ENCODE peak calls at places on chromosomes 12 and 14, in six cellular contexts. G is pancreas, M is H9, R is BJ, U is upper lobe of right lung, C is B cell. S is an unnamed sample.

GRCh38 chr12:131634037-131634436 is 76.9 kb upstream of the SFSWAP start:
- DNase-seq in G (no peak), M (no peak), R (no peak), U (peak), C (no peak), S (no peak)

GRCh38 chr14:35353409-35354172 is 51.0 kb downstream of the NFKBIA start:
- DNase-seq in G (no peak), M (no peak), R (no peak), U (no peak), C (no peak), S (no peak)

GRCh38 chr12:63420206-63420644 is 248.1 kb downstream of the DPY19L2 start:
- DNase-seq in G (peak), M (peak), R (no peak), U (no peak), C (no peak), S (peak)

GRCh38 chr14:29953501-29953900 is 25.9 kb upstream of the PRKD1 start:
- DNase-seq in G (no peak), M (no peak), R (no peak), U (no peak), C (no peak), S (no peak)

GRCh38 chr12:124359671-124360581 is 65.0 kb downstream of the RFLNA start:
- DNase-seq in G (peak), M (no peak), R (no peak), U (peak), C (no peak), S (peak)

GRCh38 chr12:121697093-121697698 is 15.4 kb upstream of the TMEM120B start:
- DNase-seq in G (no peak), M (no peak), R (no peak), U (no peak), C (peak), S (no peak)

GRCh38 chr12:28604240-28604639 is 414.0 kb downstream of the CCDC91 start:
- DNase-seq in G (no peak), M (no peak), R (no peak), U (no peak), C (no peak), S (no peak)

GRCh38 chr12:126681676-126682075 is 1585.3 kb upstream of the TMEM132C start:
- DNase-seq in G (no peak), M (no peak), R (no peak), U (no peak), C (no peak), S (no peak)

GRCh38 chr12:85441740-85442139 is 161.7 kb downstream of the ALX1 start:
- DNase-seq in G (no peak), M (no peak), R (no peak), U (no peak), C (no peak), S (no peak)

GRCh38 chr12:64187370-64187769 is 34.7 kb downstream of the KICS2 start:
- DNase-seq in G (no peak), M (no peak), R (no peak), U (no peak), C (no peak), S (no peak)

GRCh38 chr12:15701721-15702156 is 87.4 kb downstream of the EPS8 start:
- DNase-seq in G (no peak), M (no peak), R (peak), U (no peak), C (no peak), S (no peak)

GRCh38 chr12:125111403-125111802 is 46.2 kb downstream of the AACS start:
- DNase-seq in G (no peak), M (no peak), R (no peak), U (no peak), C (no peak), S (no peak)

GRCh38 chr12:107992870-107993451 is 136.1 kb upstream of the WSCD2 start:
- DNase-seq in G (no peak), M (peak), R (no peak), U (no peak), C (no peak), S (no peak)

GRCh38 chr14:64800000-64800399 is 79.7 kb downstream of the SPTB start:
- DNase-seq in G (no peak), M (peak), R (no peak), U (no peak), C (no peak), S (peak)

GRCh38 chr12:65082411-65082810 is 38.7 kb downstream of the WIF1 start:
- DNase-seq in G (no peak), M (no peak), R (no peak), U (no peak), C (no peak), S (no peak)

GRCh38 chr14:104316121-104316722 is 177.8 kb downstream of the KIF26A start:
- DNase-seq in G (peak), M (no peak), R (no peak), U (no peak), C (peak), S (peak)

GRCh38 chr12:27523305-27523641 is 733 bp upstream of the PPFIBP1 start:
- DNase-seq in G (no peak), M (no peak), R (no peak), U (no peak), C (no peak), S (no peak)

GRCh38 chr14:26794731-26795130 is 196.9 kb upstream of the NOVA1 start:
- DNase-seq in G (no peak), M (no peak), R (no peak), U (no peak), C (no peak), S (no peak)

GRCh38 chr14:75982724-75983358 is 1.0 kb upstream of the TGFB3 start:
- DNase-seq in G (peak), M (no peak), R (no peak), U (peak), C (no peak), S (no peak)

GRCh38 chr14:94816113-94816512 is 46.2 kb upstream of the GSC start:
- DNase-seq in G (no peak), M (peak), R (no peak), U (no peak), C (no peak), S (no peak)

GRCh38 chr14:83827383-83827782 is 1702.6 kb upstream of the FLRT2 start:
- DNase-seq in G (no peak), M (no peak), R (no peak), U (no peak), C (no peak), S (no peak)

GRCh38 chr14:32453857-32454810 is 125.0 kb downstream of the AKAP6 start:
- DNase-seq in G (no peak), M (no peak), R (peak), U (no peak), C (no peak), S (no peak)

GRCh38 chr12:90390947-90391346 is 564.0 kb downstream of the CCER1 start:
- DNase-seq in G (no peak), M (no peak), R (no peak), U (no peak), C (no peak), S (no peak)

GRCh38 chr14:51716610-51717009 is 64.9 kb downstream of the FRMD6 start:
- DNase-seq in G (no peak), M (no peak), R (no peak), U (no peak), C (no peak), S (no peak)

GRCh38 chr12:106682594-106683234 is 91.8 kb upstream of the RIC8B start:
- DNase-seq in G (no peak), M (no peak), R (no peak), U (no peak), C (no peak), S (no peak)

GRCh38 chr12:113980537-113981337 is 14.6 kb upstream of the RBM19 start:
- DNase-seq in G (peak), M (peak), R (no peak), U (no peak), C (no peak), S (no peak)

GRCh38 chr14:69710378-69710777 is 56.6 kb upstream of the SRSF5 start:
- DNase-seq in G (no peak), M (no peak), R (no peak), U (no peak), C (no peak), S (no peak)

GRCh38 chr12:3972576-3972975 is 99.4 kb upstream of the PARP11 start:
- DNase-seq in G (no peak), M (peak), R (no peak), U (no peak), C (no peak), S (no peak)

GRCh38 chr12:62697893-62698292 is 231.3 kb downstream of the MON2 start:
- DNase-seq in G (no peak), M (no peak), R (no peak), U (no peak), C (no peak), S (no peak)

GRCh38 chr14:95040723-95041476 is 116.4 kb downstream of the DICER1 start:
- DNase-seq in G (no peak), M (peak), R (no peak), U (peak), C (no peak), S (peak)

GRCh38 chr12:7927470-7927869 is 8.5 kb downstream of the SLC2A3 start:
- DNase-seq in G (no peak), M (no peak), R (no peak), U (no peak), C (no peak), S (no peak)

GRCh38 chr12:12899530-12900380 is 8.4 kb downstream of the GPRC5A start:
- DNase-seq in G (no peak), M (no peak), R (peak), U (no peak), C (no peak), S (no peak)

GRCh38 chr12:71315328-71315960 is 124.2 kb upstream of the LGR5 start:
- DNase-seq in G (no peak), M (no peak), R (no peak), U (no peak), C (no peak), S (peak)

GRCh38 chr14:47039336-47039735 is 387.8 kb upstream of the RPL10L start:
- DNase-seq in G (no peak), M (no peak), R (no peak), U (no peak), C (no peak), S (no peak)

GRCh38 chr14:67881225-67881624 is 61.6 kb downstream of the RAD51B start:
- DNase-seq in G (no peak), M (no peak), R (no peak), U (no peak), C (no peak), S (no peak)

DNA sequence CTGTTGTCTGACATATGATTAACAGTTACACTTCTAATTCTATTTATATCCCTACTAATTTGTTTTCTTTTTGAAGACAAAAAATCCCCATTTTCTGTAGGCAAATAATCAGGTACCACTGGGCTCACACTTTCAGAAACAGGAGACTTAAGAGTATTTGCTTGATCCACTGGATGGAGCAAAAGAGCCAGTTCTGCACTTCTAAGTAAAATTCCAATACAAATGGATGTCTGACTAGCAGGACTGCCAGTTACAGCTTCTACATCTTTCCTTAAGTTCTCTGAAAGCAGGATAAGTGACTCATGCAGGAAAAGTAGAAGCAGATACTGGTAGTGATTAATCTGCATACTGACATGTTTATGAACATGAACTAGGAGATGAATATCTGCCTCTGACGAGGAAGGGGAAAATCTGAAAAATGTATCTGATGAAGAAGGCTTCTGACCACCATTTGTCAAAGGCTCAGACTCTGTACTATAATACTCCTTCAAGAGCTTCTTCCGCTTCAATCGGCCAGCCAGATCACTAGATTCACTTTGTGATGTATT is 73.8 kb upstream of the ANKS1B start:
- DNase-seq in G (no peak), M (no peak), R (peak), U (no peak), C (no peak), S (no peak)
- TF ChIP-seq CTCF in G (no peak), M (no peak), R (peak), U (no peak), C (no peak), S (no peak)

GRCh38 chr14:105397350-105397931 is 897 bp upstream of the TEX22 start:
- DNase-seq in G (peak), M (no peak), R (no peak), U (no peak), C (no peak), S (no peak)

GRCh38 chr14:105398726-105399440 is 545 bp downstream of the TEX22 start:
- DNase-seq in G (peak), M (peak), R (no peak), U (no peak), C (no peak), S (no peak)

GRCh38 chr14:105399441-105399775 is 1.1 kb downstream of the TEX22 start:
- DNase-seq in G (no peak), M (no peak), R (no peak), U (no peak), C (no peak), S (no peak)

GRCh38 chr14:105400016-105400415 is 1.7 kb downstream of the TEX22 start:
- DNase-seq in G (no peak), M (no peak), R (no peak), U (no peak), C (no peak), S (no peak)

DNA sequence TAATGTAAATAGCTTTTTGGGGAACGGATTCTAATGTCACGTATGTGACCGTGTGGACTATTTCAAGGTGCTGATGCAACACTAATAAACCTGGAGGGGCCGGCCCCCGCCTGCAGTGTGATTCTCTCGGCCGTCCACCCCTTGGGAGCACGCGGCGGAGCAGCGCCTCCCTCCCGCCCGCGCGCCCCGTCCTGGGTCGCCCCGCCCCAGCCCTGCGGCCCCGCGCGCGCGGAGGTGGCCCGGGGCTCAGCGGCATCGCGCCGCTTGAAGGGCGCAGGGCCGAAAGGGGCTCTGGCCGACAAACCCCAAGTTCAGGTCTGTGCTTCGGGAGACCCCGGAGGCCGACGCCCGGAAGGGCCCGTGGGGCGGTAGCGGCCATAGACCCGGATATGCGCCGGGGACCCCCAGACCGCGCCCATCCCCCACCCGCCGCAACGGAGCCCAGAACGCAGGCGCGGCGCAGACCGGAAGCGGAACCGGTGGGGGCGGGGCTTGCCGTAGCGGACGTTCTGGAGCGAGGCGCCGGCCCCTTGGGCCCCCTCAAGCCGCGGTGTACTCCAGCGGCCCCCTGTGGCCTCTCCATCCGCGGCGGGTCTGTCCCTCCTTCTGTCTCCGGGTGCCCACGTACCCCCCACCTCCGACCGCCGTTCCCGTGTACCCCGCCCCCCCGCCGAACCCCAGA is at the start of gene TEX22:
- DNase-seq in G (peak), M (peak), R (peak), U (peak), C (peak), S (peak)
- TF ChIP-seq CTCF in G (no peak), M (no peak), R (peak), U (peak), C (peak), S (no peak)

GRCh38 chr12:10365716-10366433 is 24.0 kb downstream of the KLRK1 start:
- DNase-seq in G (no peak), M (no peak), R (no peak), U (no peak), C (no peak), S (no peak)
- TF ChIP-seq CTCF in G (peak), M (peak), R (peak), U (peak), C (no peak), S (no peak)

GRCh38 chr14:100306506-100307214 is 416 bp upstream of the SLC25A29 start:
- DNase-seq in G (peak), M (peak), R (peak), U (peak), C (peak), S (peak)
- TF ChIP-seq CTCF in G (no peak), M (no peak), R (no peak), U (no peak), C (no peak), S (no peak)

GRCh38 chr14:38405851-38406630 is 150.1 kb upstream of the CLEC14A start:
- DNase-seq in G (no peak), M (peak), R (peak), U (no peak), C (no peak), S (no peak)
- TF ChIP-seq CTCF in G (no peak), M (peak), R (peak), U (no peak), C (no peak), S (no peak)

GRCh38 chr12:89356069-89356665 is 3.9 kb upstream of the DUSP6 start:
- DNase-seq in G (no peak), M (no peak), R (no peak), U (no peak), C (no peak), S (no peak)

GRCh38 chr12:89354630-89354931 is 2.3 kb upstream of the DUSP6 start:
- DNase-seq in G (no peak), M (no peak), R (no peak), U (no peak), C (no peak), S (no peak)

GRCh38 chr12:89357297-89357730 is 5.0 kb upstream of the DUSP6 start:
- DNase-seq in G (no peak), M (no peak), R (no peak), U (no peak), C (no peak), S (no peak)

GRCh38 chr12:89353823-89354629 is 1.7 kb upstream of the DUSP6 start:
- DNase-seq in G (peak), M (peak), R (no peak), U (peak), C (no peak), S (peak)

GRCh38 chr12:89355243-89356068 is 3.2 kb upstream of the DUSP6 start:
- DNase-seq in G (no peak), M (no peak), R (no peak), U (no peak), C (no peak), S (no peak)
- TF ChIP-seq CTCF in G (no peak), M (peak), R (peak), U (no peak), C (no peak), S (no peak)

DNA sequence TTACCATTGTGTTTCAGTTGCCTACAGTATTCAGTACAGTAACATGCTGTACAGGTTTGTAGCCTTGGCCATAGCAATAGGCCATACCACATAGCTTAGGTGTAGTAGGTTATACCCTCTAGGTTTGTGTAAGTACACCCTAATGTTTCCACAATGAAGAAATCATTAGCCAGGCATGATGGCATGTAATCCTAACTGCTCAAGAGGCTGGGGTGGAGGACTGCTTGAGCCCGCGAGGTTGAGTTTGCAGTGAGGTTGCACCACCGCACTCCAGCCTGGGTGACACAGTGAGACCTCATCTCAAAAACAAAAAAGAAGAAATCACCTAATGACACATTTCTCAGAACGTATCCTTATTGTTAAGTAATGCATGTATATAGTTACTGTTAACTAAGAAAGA is 63.2 kb upstream of the KTN1 start:
- DNase-seq in G (no peak), M (no peak), R (no peak), U (no peak), C (no peak), S (no peak)
- TF ChIP-seq CTCF in G (no peak), M (no peak), R (no peak), U (no peak), C (no peak), S (no peak)

DNA sequence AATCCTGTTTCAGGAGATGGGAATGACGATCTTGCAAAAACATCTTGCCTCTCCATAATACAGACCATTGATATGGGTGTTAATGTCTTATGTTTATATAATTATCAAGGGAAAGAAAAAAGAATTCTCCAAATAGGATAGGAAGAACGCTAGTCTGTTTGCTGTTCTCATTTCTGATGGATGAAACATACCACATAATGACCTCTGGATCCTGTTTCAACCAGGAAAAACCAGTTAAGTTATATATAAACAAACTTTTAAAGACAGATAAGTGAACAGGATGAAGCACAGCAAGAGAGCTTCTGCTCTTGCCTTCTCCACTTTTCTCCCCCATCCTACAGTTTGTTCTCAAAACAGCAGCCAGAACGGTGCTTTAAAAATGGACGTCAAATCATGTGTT is 27.8 kb downstream of the COQ6 start:
- DNase-seq in G (no peak), M (no peak), R (peak), U (no peak), C (no peak), S (no peak)
- TF ChIP-seq CTCF in G (no peak), M (no peak), R (no peak), U (no peak), C (no peak), S (no peak)

GRCh38 chr12:123131291-123131831 is 19.5 kb downstream of the PITPNM2 start:
- DNase-seq in G (no peak), M (no peak), R (no peak), U (no peak), C (no peak), S (no peak)

GRCh38 chr12:123129651-123130050 is 21.2 kb downstream of the PITPNM2 start:
- DNase-seq in G (no peak), M (no peak), R (no peak), U (no peak), C (no peak), S (no peak)

GRCh38 chr12:123121670-123122069 is 29.2 kb downstream of the PITPNM2 start:
- DNase-seq in G (no peak), M (no peak), R (no peak), U (no peak), C (no peak), S (no peak)

GRCh38 chr12:123122649-123123048 is 28.2 kb downstream of the PITPNM2 start:
- DNase-seq in G (no peak), M (no peak), R (no peak), U (no peak), C (no peak), S (no peak)

GRCh38 chr12:123126294-123127144 is 24.4 kb downstream of the PITPNM2 start:
- DNase-seq in G (no peak), M (no peak), R (peak), U (no peak), C (no peak), S (peak)
- TF ChIP-seq CTCF in G (no peak), M (no peak), R (peak), U (no peak), C (no peak), S (no peak)

DNA sequence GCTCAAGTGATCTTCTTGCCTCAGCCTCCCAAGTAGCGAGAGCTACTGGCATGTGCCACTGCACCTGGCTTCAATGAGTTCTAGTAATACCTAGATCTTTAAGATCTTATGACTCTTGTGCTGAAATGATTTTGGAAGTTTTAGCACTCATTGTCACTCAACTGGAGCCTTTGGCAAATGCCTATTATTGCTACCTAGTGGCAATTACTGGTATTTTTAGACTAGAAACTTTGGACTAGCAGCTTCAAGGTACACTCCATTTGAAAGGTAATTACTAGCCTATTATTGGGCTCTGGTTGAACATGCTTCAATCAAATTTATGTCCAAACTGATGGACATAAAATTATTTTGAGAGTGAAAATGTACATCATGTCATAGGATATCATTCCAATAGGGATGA is 80.7 kb upstream of the MUCL1 start:
- DNase-seq in G (no peak), M (no peak), R (no peak), U (no peak), C (no peak), S (no peak)
- TF ChIP-seq CTCF in G (no peak), M (peak), R (no peak), U (no peak), C (no peak), S (no peak)

S was measured in stomach.